ENCODE peak calls at places on chromosomes 12 and 14, in seven cellular contexts. One of them, this sample, is unnamed.

GRCh38 chr14:73610692-73611091 is 1.6 kb upstream of the ACOT6 start:
- DNase-seq in Caco-2: no peak
- DNase-seq in pancreas: no peak
- DNase-seq in suprapubic skin: no peak
- DNase-seq in lung: no peak
- DNase-seq in testis: peak
- DNase-seq in fibroblast of pulmonary artery: peak
- DNase-seq in this sample: no peak

GRCh38 chr12:120252071-120252906 is 13.2 kb downstream of the PXN start:
- DNase-seq in testis: no peak
- DNase-seq in pancreas: no peak
- DNase-seq in Caco-2: no peak
- DNase-seq in suprapubic skin: no peak
- DNase-seq in fibroblast of pulmonary artery: no peak
- DNase-seq in lung: peak
- DNase-seq in this sample: no peak

GRCh38 chr12:127130506-127131100 is 1136.4 kb upstream of the TMEM132C start:
- DNase-seq in fibroblast of pulmonary artery: no peak
- DNase-seq in suprapubic skin: no peak
- DNase-seq in testis: no peak
- DNase-seq in lung: no peak
- DNase-seq in Caco-2: no peak
- DNase-seq in pancreas: no peak
- DNase-seq in this sample: no peak

GRCh38 chr12:127728285-127728684 is 538.7 kb upstream of the TMEM132C start:
- DNase-seq in testis: no peak
- DNase-seq in fibroblast of pulmonary artery: no peak
- DNase-seq in lung: no peak
- DNase-seq in suprapubic skin: no peak
- DNase-seq in pancreas: no peak
- DNase-seq in Caco-2: no peak
- DNase-seq in this sample: no peak

GRCh38 chr12:116735951-116736599 is 1.8 kb downstream of the SPRING1 start:
- DNase-seq in suprapubic skin: peak
- DNase-seq in pancreas: peak
- DNase-seq in testis: no peak
- DNase-seq in Caco-2: peak
- DNase-seq in lung: peak
- DNase-seq in fibroblast of pulmonary artery: no peak
- DNase-seq in this sample: no peak

GRCh38 chr12:122635471-122635870 is 67.7 kb downstream of the HCAR2 start:
- DNase-seq in lung: no peak
- DNase-seq in pancreas: no peak
- DNase-seq in Caco-2: no peak
- DNase-seq in suprapubic skin: no peak
- DNase-seq in fibroblast of pulmonary artery: no peak
- DNase-seq in testis: no peak
- DNase-seq in this sample: no peak

GRCh38 chr12:61525331-61525730 is 734.9 kb upstream of the USP15 start:
- DNase-seq in suprapubic skin: no peak
- DNase-seq in pancreas: no peak
- DNase-seq in Caco-2: no peak
- DNase-seq in testis: no peak
- DNase-seq in lung: no peak
- DNase-seq in fibroblast of pulmonary artery: no peak
- DNase-seq in this sample: no peak

GRCh38 chr12:99983721-99984258 is 946 bp downstream of the ANKS1B start:
- DNase-seq in Caco-2: no peak
- DNase-seq in suprapubic skin: no peak
- DNase-seq in testis: no peak
- DNase-seq in fibroblast of pulmonary artery: no peak
- DNase-seq in lung: no peak
- DNase-seq in pancreas: no peak
- DNase-seq in this sample: peak

GRCh38 chr14:77390188-77390587 is 13.0 kb downstream of the SAMD15 start:
- DNase-seq in testis: no peak
- DNase-seq in Caco-2: no peak
- DNase-seq in suprapubic skin: no peak
- DNase-seq in lung: no peak
- DNase-seq in fibroblast of pulmonary artery: no peak
- DNase-seq in pancreas: no peak
- DNase-seq in this sample: no peak

GRCh38 chr12:12032771-12033588 is 37.8 kb upstream of the BCL2L14 start:
- DNase-seq in fibroblast of pulmonary artery: peak
- DNase-seq in testis: peak
- DNase-seq in lung: peak
- DNase-seq in suprapubic skin: peak
- DNase-seq in pancreas: peak
- DNase-seq in Caco-2: peak
- DNase-seq in this sample: peak

GRCh38 chr12:131535779-131536178 is 175.1 kb upstream of the SFSWAP start:
- DNase-seq in pancreas: no peak
- DNase-seq in Caco-2: no peak
- DNase-seq in testis: no peak
- DNase-seq in suprapubic skin: no peak
- DNase-seq in lung: no peak
- DNase-seq in fibroblast of pulmonary artery: no peak
- DNase-seq in this sample: no peak

GRCh38 chr12:31877884-31878283 is 81.3 kb upstream of the RESF1 start:
- DNase-seq in lung: no peak
- DNase-seq in pancreas: no peak
- DNase-seq in Caco-2: no peak
- DNase-seq in testis: no peak
- DNase-seq in fibroblast of pulmonary artery: no peak
- DNase-seq in suprapubic skin: no peak
- DNase-seq in this sample: no peak

GRCh38 chr12:29282452-29282851 is 98.5 kb downstream of the ERGIC2 start:
- DNase-seq in fibroblast of pulmonary artery: peak
- DNase-seq in Caco-2: no peak
- DNase-seq in testis: no peak
- DNase-seq in lung: no peak
- DNase-seq in suprapubic skin: no peak
- DNase-seq in pancreas: no peak
- DNase-seq in this sample: no peak

GRCh38 chr12:58387199-58387598 is 445.8 kb downstream of the ATP23 start:
- DNase-seq in pancreas: no peak
- DNase-seq in fibroblast of pulmonary artery: peak
- DNase-seq in lung: no peak
- DNase-seq in suprapubic skin: no peak
- DNase-seq in Caco-2: no peak
- DNase-seq in testis: no peak
- DNase-seq in this sample: peak

DNA sequence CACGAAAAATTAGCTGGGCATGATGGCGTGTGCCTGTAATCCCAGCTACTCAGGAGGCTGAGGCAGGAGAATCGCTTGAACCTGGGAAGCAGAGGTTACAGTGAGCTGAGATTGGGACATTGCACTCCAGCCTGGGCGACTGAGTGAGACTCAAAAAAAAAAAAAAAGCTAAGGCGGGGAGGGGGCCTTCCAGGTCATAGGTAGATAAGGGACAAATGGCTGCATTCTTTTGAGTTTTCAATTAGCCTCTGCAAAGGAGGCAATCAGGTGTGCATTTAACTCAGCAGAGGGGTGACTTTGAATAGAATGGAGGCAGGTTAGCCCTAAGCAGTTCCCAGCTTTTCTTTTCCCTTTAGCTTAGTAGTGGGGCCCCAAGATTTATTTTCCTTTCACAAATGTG is 743 bp upstream of the AACS start:
- DNase-seq in testis: no peak
- DNase-seq in suprapubic skin: no peak
- DNase-seq in fibroblast of pulmonary artery: no peak
- DNase-seq in lung: no peak
- DNase-seq in pancreas: no peak
- DNase-seq in Caco-2: no peak
- DNase-seq in this sample: no peak
- H3K4me3 ChIP-seq in testis: peak
- H3K4me3 ChIP-seq in suprapubic skin: peak
- H3K4me3 ChIP-seq in fibroblast of pulmonary artery: peak
- H3K4me3 ChIP-seq in lung: no peak
- H3K4me3 ChIP-seq in pancreas: peak
- H3K4me3 ChIP-seq in Caco-2: peak
- H3K4me3 ChIP-seq in this sample: no peak

GRCh38 chr12:57093412-57094193 is 4.7 kb downstream of the NAB2 start:
- DNase-seq in fibroblast of pulmonary artery: peak
- DNase-seq in lung: peak
- DNase-seq in pancreas: peak
- DNase-seq in Caco-2: peak
- DNase-seq in testis: peak
- DNase-seq in suprapubic skin: peak
- DNase-seq in this sample: peak
- TF ChIP-seq CTCF in fibroblast of pulmonary artery: peak
- TF ChIP-seq CTCF in lung: no peak
- TF ChIP-seq CTCF in pancreas: peak
- TF ChIP-seq CTCF in Caco-2: peak
- TF ChIP-seq CTCF in testis: no peak
- TF ChIP-seq CTCF in suprapubic skin: no peak
- TF ChIP-seq CTCF in this sample: peak

GRCh38 chr12:6376965-6377666 is 1.8 kb upstream of the SCNN1A start:
- DNase-seq in suprapubic skin: no peak
- DNase-seq in lung: no peak
- DNase-seq in Caco-2: peak
- DNase-seq in fibroblast of pulmonary artery: no peak
- DNase-seq in pancreas: no peak
- DNase-seq in testis: no peak
- DNase-seq in this sample: no peak
- H3K4me3 ChIP-seq in suprapubic skin: no peak
- H3K4me3 ChIP-seq in lung: no peak
- H3K4me3 ChIP-seq in Caco-2: no peak
- H3K4me3 ChIP-seq in fibroblast of pulmonary artery: no peak
- H3K4me3 ChIP-seq in pancreas: no peak
- H3K4me3 ChIP-seq in testis: no peak
- H3K4me3 ChIP-seq in this sample: no peak

DNA sequence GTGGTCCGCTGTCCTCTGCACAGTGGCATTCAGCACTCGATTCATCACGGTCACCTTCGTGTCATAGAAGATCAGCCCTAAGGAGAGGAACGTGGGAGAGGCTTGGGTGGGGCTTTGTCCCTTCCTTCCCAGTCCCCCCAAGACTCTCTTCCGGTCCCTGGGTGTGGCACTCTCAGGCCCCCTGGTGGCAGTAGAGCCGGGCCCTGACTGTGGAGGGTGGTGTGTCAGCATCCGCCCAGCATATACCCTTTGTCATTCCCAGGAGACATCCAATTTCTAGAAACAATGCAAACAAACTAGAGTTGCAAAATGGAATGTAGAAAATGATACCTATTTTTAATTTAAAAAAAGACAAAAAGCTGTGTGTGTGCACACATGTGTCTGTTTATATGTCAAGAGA is 45.0 kb downstream of the TRAFD1 start:
- DNase-seq in fibroblast of pulmonary artery: peak
- DNase-seq in Caco-2: peak
- DNase-seq in testis: no peak
- DNase-seq in lung: no peak
- DNase-seq in suprapubic skin: peak
- DNase-seq in pancreas: no peak
- DNase-seq in this sample: no peak
- TF ChIP-seq CTCF in fibroblast of pulmonary artery: peak
- TF ChIP-seq CTCF in Caco-2: peak
- TF ChIP-seq CTCF in testis: peak
- TF ChIP-seq CTCF in lung: no peak
- TF ChIP-seq CTCF in suprapubic skin: no peak
- TF ChIP-seq CTCF in pancreas: peak
- TF ChIP-seq CTCF in this sample: peak

GRCh38 chr12:75750950-75751349 is 239.5 kb upstream of the KRR1 start:
- DNase-seq in Caco-2: no peak
- DNase-seq in pancreas: no peak
- DNase-seq in suprapubic skin: no peak
- DNase-seq in fibroblast of pulmonary artery: peak
- DNase-seq in testis: no peak
- DNase-seq in lung: no peak
- DNase-seq in this sample: no peak
- H3K4me3 ChIP-seq in Caco-2: no peak
- H3K4me3 ChIP-seq in pancreas: no peak
- H3K4me3 ChIP-seq in suprapubic skin: no peak
- H3K4me3 ChIP-seq in fibroblast of pulmonary artery: no peak
- H3K4me3 ChIP-seq in testis: no peak
- H3K4me3 ChIP-seq in lung: no peak
- H3K4me3 ChIP-seq in this sample: no peak

GRCh38 chr12:111197545-111197944 is 171.3 kb downstream of the PHETA1 start:
- DNase-seq in fibroblast of pulmonary artery: no peak
- DNase-seq in Caco-2: no peak
- DNase-seq in testis: no peak
- DNase-seq in pancreas: no peak
- DNase-seq in suprapubic skin: no peak
- DNase-seq in lung: no peak
- DNase-seq in this sample: no peak

GRCh38 chr12:111203969-111204368 is 164.9 kb downstream of the PHETA1 start:
- DNase-seq in testis: no peak
- DNase-seq in lung: no peak
- DNase-seq in Caco-2: no peak
- DNase-seq in suprapubic skin: no peak
- DNase-seq in pancreas: no peak
- DNase-seq in fibroblast of pulmonary artery: no peak
- DNase-seq in this sample: no peak

GRCh38 chr12:111201495-111202236 is 167.2 kb downstream of the PHETA1 start:
- DNase-seq in suprapubic skin: no peak
- DNase-seq in pancreas: no peak
- DNase-seq in Caco-2: no peak
- DNase-seq in testis: no peak
- DNase-seq in fibroblast of pulmonary artery: no peak
- DNase-seq in lung: no peak
- DNase-seq in this sample: no peak

GRCh38 chr12:111202237-111202592 is 166.7 kb downstream of the PHETA1 start:
- DNase-seq in testis: no peak
- DNase-seq in pancreas: no peak
- DNase-seq in suprapubic skin: no peak
- DNase-seq in Caco-2: no peak
- DNase-seq in fibroblast of pulmonary artery: no peak
- DNase-seq in lung: no peak
- DNase-seq in this sample: no peak

DNA sequence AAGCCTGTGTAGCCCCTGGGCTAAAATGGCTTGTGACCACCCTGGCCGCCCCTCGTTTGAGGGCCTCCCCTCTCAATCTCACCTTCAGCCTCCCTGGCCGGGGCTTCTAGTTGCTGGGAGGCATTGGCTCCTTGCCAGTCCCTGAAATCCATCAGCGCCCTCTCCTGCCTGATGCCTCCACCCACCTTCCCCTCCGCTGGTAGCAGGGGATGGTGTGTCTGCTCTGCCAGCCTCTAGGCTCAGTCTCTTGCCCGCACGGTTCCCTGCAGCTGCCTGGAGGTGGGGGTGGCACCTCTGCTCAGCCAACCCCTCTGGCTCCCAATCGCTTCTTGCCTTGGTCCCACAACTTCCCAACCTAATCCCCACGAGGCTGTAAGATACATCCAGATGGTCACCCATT is 167.9 kb downstream of the PHETA1 start:
- DNase-seq in fibroblast of pulmonary artery: no peak
- DNase-seq in suprapubic skin: no peak
- DNase-seq in pancreas: no peak
- DNase-seq in lung: no peak
- DNase-seq in Caco-2: no peak
- DNase-seq in testis: no peak
- DNase-seq in this sample: no peak
- TF ChIP-seq CTCF in fibroblast of pulmonary artery: no peak
- TF ChIP-seq CTCF in suprapubic skin: no peak
- TF ChIP-seq CTCF in pancreas: no peak
- TF ChIP-seq CTCF in lung: no peak
- TF ChIP-seq CTCF in Caco-2: no peak
- TF ChIP-seq CTCF in testis: no peak
- TF ChIP-seq CTCF in this sample: no peak